ENCODE peak calls at places on chromosomes 12 and 14, in nine cellular contexts. One of them, this sample, is unnamed.

GRCh38 chr14:32627545-32628298 is 298.6 kb downstream of the AKAP6 start:
- DNase-seq in COLO829: no peak
- DNase-seq in breast epithelium: no peak
- DNase-seq in PC-9: no peak
- DNase-seq in endodermal cell: no peak
- DNase-seq in WTC11: no peak
- DNase-seq in NCI-H1694 treated with DMSO at 0.1 percent for 48 hours: no peak
- DNase-seq in stimulated activated naive CD8-positive, alpha-beta T cell treated with anti-CD3 and anti-CD28 coated beads, Interleukin-15, amount 100 ng/mL, for 72 hours: no peak
- DNase-seq in stimulated activated CD8-positive, alpha-beta memory T cell treated with anti-CD3 and anti-CD28 coated beads, Interleukin-7, amount 100 ng/mL, for 24 hours: no peak
- DNase-seq in this sample: no peak

GRCh38 chr14:23910081-23910875 is 43.3 kb upstream of the DHRS4 start:
- DNase-seq in endodermal cell: peak
- DNase-seq in breast epithelium: no peak
- DNase-seq in stimulated activated naive CD8-positive, alpha-beta T cell treated with anti-CD3 and anti-CD28 coated beads, Interleukin-15, amount 100 ng/mL, for 72 hours: no peak
- DNase-seq in WTC11: peak
- DNase-seq in stimulated activated CD8-positive, alpha-beta memory T cell treated with anti-CD3 and anti-CD28 coated beads, Interleukin-7, amount 100 ng/mL, for 24 hours: no peak
- DNase-seq in NCI-H1694 treated with DMSO at 0.1 percent for 48 hours: peak
- DNase-seq in PC-9: no peak
- DNase-seq in COLO829: peak
- DNase-seq in this sample: no peak

GRCh38 chr14:95062220-95062619 is 95.1 kb downstream of the DICER1 start:
- DNase-seq in endodermal cell: no peak
- DNase-seq in PC-9: no peak
- DNase-seq in COLO829: no peak
- DNase-seq in WTC11: no peak
- DNase-seq in NCI-H1694 treated with DMSO at 0.1 percent for 48 hours: no peak
- DNase-seq in stimulated activated CD8-positive, alpha-beta memory T cell treated with anti-CD3 and anti-CD28 coated beads, Interleukin-7, amount 100 ng/mL, for 24 hours: no peak
- DNase-seq in breast epithelium: no peak
- DNase-seq in stimulated activated naive CD8-positive, alpha-beta T cell treated with anti-CD3 and anti-CD28 coated beads, Interleukin-15, amount 100 ng/mL, for 72 hours: no peak
- DNase-seq in this sample: no peak

GRCh38 chr12:69404851-69405365 is 45.4 kb downstream of the YEATS4 start:
- DNase-seq in PC-9: no peak
- DNase-seq in breast epithelium: no peak
- DNase-seq in endodermal cell: no peak
- DNase-seq in WTC11: no peak
- DNase-seq in NCI-H1694 treated with DMSO at 0.1 percent for 48 hours: no peak
- DNase-seq in COLO829: no peak
- DNase-seq in stimulated activated naive CD8-positive, alpha-beta T cell treated with anti-CD3 and anti-CD28 coated beads, Interleukin-15, amount 100 ng/mL, for 72 hours: no peak
- DNase-seq in stimulated activated CD8-positive, alpha-beta memory T cell treated with anti-CD3 and anti-CD28 coated beads, Interleukin-7, amount 100 ng/mL, for 24 hours: no peak
- DNase-seq in this sample: no peak

GRCh38 chr14:102590667-102591099 is 1.8 kb upstream of the RCOR1 start:
- DNase-seq in WTC11: peak
- DNase-seq in NCI-H1694 treated with DMSO at 0.1 percent for 48 hours: no peak
- DNase-seq in breast epithelium: no peak
- DNase-seq in PC-9: peak
- DNase-seq in stimulated activated naive CD8-positive, alpha-beta T cell treated with anti-CD3 and anti-CD28 coated beads, Interleukin-15, amount 100 ng/mL, for 72 hours: no peak
- DNase-seq in endodermal cell: peak
- DNase-seq in COLO829: no peak
- DNase-seq in stimulated activated CD8-positive, alpha-beta memory T cell treated with anti-CD3 and anti-CD28 coated beads, Interleukin-7, amount 100 ng/mL, for 24 hours: no peak
- DNase-seq in this sample: no peak

GRCh38 chr14:39266589-39266870 is 32.8 kb downstream of the MIA2 start:
- DNase-seq in PC-9: no peak
- DNase-seq in WTC11: no peak
- DNase-seq in COLO829: no peak
- DNase-seq in breast epithelium: peak
- DNase-seq in stimulated activated CD8-positive, alpha-beta memory T cell treated with anti-CD3 and anti-CD28 coated beads, Interleukin-7, amount 100 ng/mL, for 24 hours: peak
- DNase-seq in NCI-H1694 treated with DMSO at 0.1 percent for 48 hours: no peak
- DNase-seq in stimulated activated naive CD8-positive, alpha-beta T cell treated with anti-CD3 and anti-CD28 coated beads, Interleukin-15, amount 100 ng/mL, for 72 hours: no peak
- DNase-seq in endodermal cell: no peak
- DNase-seq in this sample: no peak

GRCh38 chr12:17358850-17359249 is 731.1 kb downstream of the RERGL start:
- DNase-seq in breast epithelium: no peak
- DNase-seq in NCI-H1694 treated with DMSO at 0.1 percent for 48 hours: no peak
- DNase-seq in endodermal cell: no peak
- DNase-seq in PC-9: no peak
- DNase-seq in WTC11: no peak
- DNase-seq in COLO829: no peak
- DNase-seq in stimulated activated CD8-positive, alpha-beta memory T cell treated with anti-CD3 and anti-CD28 coated beads, Interleukin-7, amount 100 ng/mL, for 24 hours: no peak
- DNase-seq in stimulated activated naive CD8-positive, alpha-beta T cell treated with anti-CD3 and anti-CD28 coated beads, Interleukin-15, amount 100 ng/mL, for 72 hours: no peak
- DNase-seq in this sample: no peak

GRCh38 chr14:103186894-103187586 is 63.8 kb downstream of the TNFAIP2 start:
- DNase-seq in WTC11: peak
- DNase-seq in NCI-H1694 treated with DMSO at 0.1 percent for 48 hours: no peak
- DNase-seq in PC-9: no peak
- DNase-seq in COLO829: no peak
- DNase-seq in stimulated activated CD8-positive, alpha-beta memory T cell treated with anti-CD3 and anti-CD28 coated beads, Interleukin-7, amount 100 ng/mL, for 24 hours: no peak
- DNase-seq in endodermal cell: peak
- DNase-seq in breast epithelium: no peak
- DNase-seq in stimulated activated naive CD8-positive, alpha-beta T cell treated with anti-CD3 and anti-CD28 coated beads, Interleukin-15, amount 100 ng/mL, for 72 hours: no peak
- DNase-seq in this sample: no peak

GRCh38 chr12:59088673-59089072 is 168.4 kb upstream of the LRIG3 start:
- DNase-seq in stimulated activated CD8-positive, alpha-beta memory T cell treated with anti-CD3 and anti-CD28 coated beads, Interleukin-7, amount 100 ng/mL, for 24 hours: no peak
- DNase-seq in COLO829: peak
- DNase-seq in endodermal cell: peak
- DNase-seq in NCI-H1694 treated with DMSO at 0.1 percent for 48 hours: no peak
- DNase-seq in PC-9: no peak
- DNase-seq in WTC11: no peak
- DNase-seq in breast epithelium: no peak
- DNase-seq in stimulated activated naive CD8-positive, alpha-beta T cell treated with anti-CD3 and anti-CD28 coated beads, Interleukin-15, amount 100 ng/mL, for 72 hours: no peak
- DNase-seq in this sample: no peak

GRCh38 chr12:100993916-100994315 is 199.3 kb downstream of the ANO4 start:
- DNase-seq in COLO829: no peak
- DNase-seq in endodermal cell: no peak
- DNase-seq in stimulated activated CD8-positive, alpha-beta memory T cell treated with anti-CD3 and anti-CD28 coated beads, Interleukin-7, amount 100 ng/mL, for 24 hours: no peak
- DNase-seq in WTC11: no peak
- DNase-seq in stimulated activated naive CD8-positive, alpha-beta T cell treated with anti-CD3 and anti-CD28 coated beads, Interleukin-15, amount 100 ng/mL, for 72 hours: no peak
- DNase-seq in PC-9: no peak
- DNase-seq in breast epithelium: no peak
- DNase-seq in NCI-H1694 treated with DMSO at 0.1 percent for 48 hours: no peak
- DNase-seq in this sample: no peak

GRCh38 chr12:6434205-6435180 is 10.3 kb upstream of the CD27 start:
- DNase-seq in stimulated activated CD8-positive, alpha-beta memory T cell treated with anti-CD3 and anti-CD28 coated beads, Interleukin-7, amount 100 ng/mL, for 24 hours: no peak
- DNase-seq in breast epithelium: no peak
- DNase-seq in PC-9: no peak
- DNase-seq in WTC11: no peak
- DNase-seq in NCI-H1694 treated with DMSO at 0.1 percent for 48 hours: no peak
- DNase-seq in stimulated activated naive CD8-positive, alpha-beta T cell treated with anti-CD3 and anti-CD28 coated beads, Interleukin-15, amount 100 ng/mL, for 72 hours: peak
- DNase-seq in COLO829: no peak
- DNase-seq in endodermal cell: peak
- DNase-seq in this sample: no peak

GRCh38 chr12:11840350-11840749 is 190.9 kb downstream of the ETV6 start:
- DNase-seq in PC-9: no peak
- DNase-seq in breast epithelium: no peak
- DNase-seq in NCI-H1694 treated with DMSO at 0.1 percent for 48 hours: no peak
- DNase-seq in endodermal cell: peak
- DNase-seq in stimulated activated naive CD8-positive, alpha-beta T cell treated with anti-CD3 and anti-CD28 coated beads, Interleukin-15, amount 100 ng/mL, for 72 hours: no peak
- DNase-seq in stimulated activated CD8-positive, alpha-beta memory T cell treated with anti-CD3 and anti-CD28 coated beads, Interleukin-7, amount 100 ng/mL, for 24 hours: no peak
- DNase-seq in WTC11: no peak
- DNase-seq in COLO829: no peak
- DNase-seq in this sample: no peak

GRCh38 chr14:50523271-50524041 is 8.9 kb downstream of the MAP4K5 start:
- DNase-seq in breast epithelium: no peak
- DNase-seq in stimulated activated CD8-positive, alpha-beta memory T cell treated with anti-CD3 and anti-CD28 coated beads, Interleukin-7, amount 100 ng/mL, for 24 hours: no peak
- DNase-seq in endodermal cell: no peak
- DNase-seq in stimulated activated naive CD8-positive, alpha-beta T cell treated with anti-CD3 and anti-CD28 coated beads, Interleukin-15, amount 100 ng/mL, for 72 hours: no peak
- DNase-seq in COLO829: no peak
- DNase-seq in NCI-H1694 treated with DMSO at 0.1 percent for 48 hours: no peak
- DNase-seq in PC-9: no peak
- DNase-seq in WTC11: no peak
- DNase-seq in this sample: no peak

GRCh38 chr12:75781532-75782046 is 250.0 kb downstream of the PHLDA1 start:
- DNase-seq in NCI-H1694 treated with DMSO at 0.1 percent for 48 hours: no peak
- DNase-seq in PC-9: peak
- DNase-seq in stimulated activated naive CD8-positive, alpha-beta T cell treated with anti-CD3 and anti-CD28 coated beads, Interleukin-15, amount 100 ng/mL, for 72 hours: no peak
- DNase-seq in WTC11: no peak
- DNase-seq in breast epithelium: no peak
- DNase-seq in stimulated activated CD8-positive, alpha-beta memory T cell treated with anti-CD3 and anti-CD28 coated beads, Interleukin-7, amount 100 ng/mL, for 24 hours: no peak
- DNase-seq in COLO829: peak
- DNase-seq in endodermal cell: no peak
- DNase-seq in this sample: no peak

GRCh38 chr14:54549862-54550261 is 17.1 kb upstream of the SAMD4A start:
- DNase-seq in stimulated activated CD8-positive, alpha-beta memory T cell treated with anti-CD3 and anti-CD28 coated beads, Interleukin-7, amount 100 ng/mL, for 24 hours: no peak
- DNase-seq in endodermal cell: no peak
- DNase-seq in PC-9: no peak
- DNase-seq in stimulated activated naive CD8-positive, alpha-beta T cell treated with anti-CD3 and anti-CD28 coated beads, Interleukin-15, amount 100 ng/mL, for 72 hours: no peak
- DNase-seq in WTC11: no peak
- DNase-seq in COLO829: no peak
- DNase-seq in breast epithelium: no peak
- DNase-seq in NCI-H1694 treated with DMSO at 0.1 percent for 48 hours: no peak
- DNase-seq in this sample: no peak

GRCh38 chr12:65881965-65882413 is 57.7 kb downstream of the HMGA2 start:
- DNase-seq in breast epithelium: peak
- DNase-seq in endodermal cell: peak
- DNase-seq in NCI-H1694 treated with DMSO at 0.1 percent for 48 hours: no peak
- DNase-seq in WTC11: peak
- DNase-seq in stimulated activated naive CD8-positive, alpha-beta T cell treated with anti-CD3 and anti-CD28 coated beads, Interleukin-15, amount 100 ng/mL, for 72 hours: no peak
- DNase-seq in stimulated activated CD8-positive, alpha-beta memory T cell treated with anti-CD3 and anti-CD28 coated beads, Interleukin-7, amount 100 ng/mL, for 24 hours: no peak
- DNase-seq in COLO829: no peak
- DNase-seq in PC-9: no peak
- DNase-seq in this sample: peak

GRCh38 chr14:52021971-52022600 is 32.7 kb downstream of the RTRAF start:
- DNase-seq in PC-9: no peak
- DNase-seq in stimulated activated naive CD8-positive, alpha-beta T cell treated with anti-CD3 and anti-CD28 coated beads, Interleukin-15, amount 100 ng/mL, for 72 hours: peak
- DNase-seq in NCI-H1694 treated with DMSO at 0.1 percent for 48 hours: no peak
- DNase-seq in endodermal cell: no peak
- DNase-seq in WTC11: no peak
- DNase-seq in COLO829: no peak
- DNase-seq in stimulated activated CD8-positive, alpha-beta memory T cell treated with anti-CD3 and anti-CD28 coated beads, Interleukin-7, amount 100 ng/mL, for 24 hours: no peak
- DNase-seq in breast epithelium: no peak
- DNase-seq in this sample: no peak

GRCh38 chr14:55914771-55915170 is 203.4 kb upstream of the PELI2 start:
- DNase-seq in stimulated activated naive CD8-positive, alpha-beta T cell treated with anti-CD3 and anti-CD28 coated beads, Interleukin-15, amount 100 ng/mL, for 72 hours: no peak
- DNase-seq in WTC11: no peak
- DNase-seq in COLO829: no peak
- DNase-seq in stimulated activated CD8-positive, alpha-beta memory T cell treated with anti-CD3 and anti-CD28 coated beads, Interleukin-7, amount 100 ng/mL, for 24 hours: no peak
- DNase-seq in NCI-H1694 treated with DMSO at 0.1 percent for 48 hours: no peak
- DNase-seq in PC-9: no peak
- DNase-seq in breast epithelium: no peak
- DNase-seq in endodermal cell: no peak
- DNase-seq in this sample: no peak

GRCh38 chr12:45988259-45988658 is 2.1 kb downstream of the SCAF11 start:
- DNase-seq in COLO829: no peak
- DNase-seq in endodermal cell: no peak
- DNase-seq in stimulated activated CD8-positive, alpha-beta memory T cell treated with anti-CD3 and anti-CD28 coated beads, Interleukin-7, amount 100 ng/mL, for 24 hours: no peak
- DNase-seq in WTC11: no peak
- DNase-seq in PC-9: no peak
- DNase-seq in breast epithelium: no peak
- DNase-seq in stimulated activated naive CD8-positive, alpha-beta T cell treated with anti-CD3 and anti-CD28 coated beads, Interleukin-15, amount 100 ng/mL, for 72 hours: no peak
- DNase-seq in NCI-H1694 treated with DMSO at 0.1 percent for 48 hours: no peak
- DNase-seq in this sample: no peak

GRCh38 chr14:52080171-52080800 is 11.4 kb upstream of the NID2 start:
- DNase-seq in stimulated activated naive CD8-positive, alpha-beta T cell treated with anti-CD3 and anti-CD28 coated beads, Interleukin-15, amount 100 ng/mL, for 72 hours: no peak
- DNase-seq in PC-9: peak
- DNase-seq in NCI-H1694 treated with DMSO at 0.1 percent for 48 hours: no peak
- DNase-seq in COLO829: no peak
- DNase-seq in stimulated activated CD8-positive, alpha-beta memory T cell treated with anti-CD3 and anti-CD28 coated beads, Interleukin-7, amount 100 ng/mL, for 24 hours: no peak
- DNase-seq in endodermal cell: no peak
- DNase-seq in breast epithelium: no peak
- DNase-seq in WTC11: no peak
- DNase-seq in this sample: no peak

GRCh38 chr12:12505544-12506501 is 56.8 kb downstream of the DUSP16 start:
- DNase-seq in endodermal cell: no peak
- DNase-seq in breast epithelium: no peak
- DNase-seq in WTC11: no peak
- DNase-seq in NCI-H1694 treated with DMSO at 0.1 percent for 48 hours: no peak
- DNase-seq in stimulated activated CD8-positive, alpha-beta memory T cell treated with anti-CD3 and anti-CD28 coated beads, Interleukin-7, amount 100 ng/mL, for 24 hours: no peak
- DNase-seq in COLO829: peak
- DNase-seq in PC-9: no peak
- DNase-seq in stimulated activated naive CD8-positive, alpha-beta T cell treated with anti-CD3 and anti-CD28 coated beads, Interleukin-15, amount 100 ng/mL, for 72 hours: peak
- DNase-seq in this sample: no peak

GRCh38 chr14:49505026-49505766 is 81.0 kb downstream of the RPS29 start:
- DNase-seq in NCI-H1694 treated with DMSO at 0.1 percent for 48 hours: no peak
- DNase-seq in WTC11: no peak
- DNase-seq in PC-9: peak
- DNase-seq in endodermal cell: no peak
- DNase-seq in stimulated activated naive CD8-positive, alpha-beta T cell treated with anti-CD3 and anti-CD28 coated beads, Interleukin-15, amount 100 ng/mL, for 72 hours: no peak
- DNase-seq in breast epithelium: no peak
- DNase-seq in COLO829: no peak
- DNase-seq in stimulated activated CD8-positive, alpha-beta memory T cell treated with anti-CD3 and anti-CD28 coated beads, Interleukin-7, amount 100 ng/mL, for 24 hours: no peak
- DNase-seq in this sample: no peak

GRCh38 chr12:2344892-2345291 is 292.1 kb downstream of the CACNA1C start:
- DNase-seq in COLO829: no peak
- DNase-seq in WTC11: no peak
- DNase-seq in PC-9: no peak
- DNase-seq in stimulated activated CD8-positive, alpha-beta memory T cell treated with anti-CD3 and anti-CD28 coated beads, Interleukin-7, amount 100 ng/mL, for 24 hours: no peak
- DNase-seq in NCI-H1694 treated with DMSO at 0.1 percent for 48 hours: no peak
- DNase-seq in stimulated activated naive CD8-positive, alpha-beta T cell treated with anti-CD3 and anti-CD28 coated beads, Interleukin-15, amount 100 ng/mL, for 72 hours: no peak
- DNase-seq in endodermal cell: peak
- DNase-seq in breast epithelium: no peak
- DNase-seq in this sample: no peak

GRCh38 chr14:86790408-86791364 is 1202.3 kb downstream of the GALC start:
- DNase-seq in endodermal cell: peak
- DNase-seq in stimulated activated CD8-positive, alpha-beta memory T cell treated with anti-CD3 and anti-CD28 coated beads, Interleukin-7, amount 100 ng/mL, for 24 hours: no peak
- DNase-seq in WTC11: no peak
- DNase-seq in stimulated activated naive CD8-positive, alpha-beta T cell treated with anti-CD3 and anti-CD28 coated beads, Interleukin-15, amount 100 ng/mL, for 72 hours: no peak
- DNase-seq in breast epithelium: no peak
- DNase-seq in PC-9: no peak
- DNase-seq in NCI-H1694 treated with DMSO at 0.1 percent for 48 hours: no peak
- DNase-seq in COLO829: no peak
- DNase-seq in this sample: no peak

GRCh38 chr12:90000721-90001120 is 292.1 kb upstream of the ATP2B1 start:
- DNase-seq in endodermal cell: no peak
- DNase-seq in stimulated activated CD8-positive, alpha-beta memory T cell treated with anti-CD3 and anti-CD28 coated beads, Interleukin-7, amount 100 ng/mL, for 24 hours: no peak
- DNase-seq in COLO829: no peak
- DNase-seq in WTC11: no peak
- DNase-seq in PC-9: no peak
- DNase-seq in stimulated activated naive CD8-positive, alpha-beta T cell treated with anti-CD3 and anti-CD28 coated beads, Interleukin-15, amount 100 ng/mL, for 72 hours: no peak
- DNase-seq in NCI-H1694 treated with DMSO at 0.1 percent for 48 hours: no peak
- DNase-seq in breast epithelium: no peak
- DNase-seq in this sample: no peak

GRCh38 chr12:27575780-27576154 is 51.8 kb downstream of the PPFIBP1 start:
- DNase-seq in endodermal cell: no peak
- DNase-seq in stimulated activated CD8-positive, alpha-beta memory T cell treated with anti-CD3 and anti-CD28 coated beads, Interleukin-7, amount 100 ng/mL, for 24 hours: no peak
- DNase-seq in breast epithelium: no peak
- DNase-seq in NCI-H1694 treated with DMSO at 0.1 percent for 48 hours: no peak
- DNase-seq in COLO829: peak
- DNase-seq in PC-9: no peak
- DNase-seq in WTC11: no peak
- DNase-seq in stimulated activated naive CD8-positive, alpha-beta T cell treated with anti-CD3 and anti-CD28 coated beads, Interleukin-15, amount 100 ng/mL, for 72 hours: no peak
- DNase-seq in this sample: no peak

GRCh38 chr14:101821528-101821927 is 60.0 kb downstream of the PPP2R5C start:
- DNase-seq in PC-9: no peak
- DNase-seq in stimulated activated CD8-positive, alpha-beta memory T cell treated with anti-CD3 and anti-CD28 coated beads, Interleukin-7, amount 100 ng/mL, for 24 hours: no peak
- DNase-seq in WTC11: no peak
- DNase-seq in stimulated activated naive CD8-positive, alpha-beta T cell treated with anti-CD3 and anti-CD28 coated beads, Interleukin-15, amount 100 ng/mL, for 72 hours: peak
- DNase-seq in NCI-H1694 treated with DMSO at 0.1 percent for 48 hours: no peak
- DNase-seq in endodermal cell: no peak
- DNase-seq in COLO829: no peak
- DNase-seq in breast epithelium: no peak
- DNase-seq in this sample: no peak

GRCh38 chr12:59030415-59030814 is 110.1 kb upstream of the LRIG3 start:
- DNase-seq in breast epithelium: no peak
- DNase-seq in COLO829: no peak
- DNase-seq in NCI-H1694 treated with DMSO at 0.1 percent for 48 hours: no peak
- DNase-seq in PC-9: peak
- DNase-seq in endodermal cell: no peak
- DNase-seq in stimulated activated naive CD8-positive, alpha-beta T cell treated with anti-CD3 and anti-CD28 coated beads, Interleukin-15, amount 100 ng/mL, for 72 hours: no peak
- DNase-seq in WTC11: no peak
- DNase-seq in stimulated activated CD8-positive, alpha-beta memory T cell treated with anti-CD3 and anti-CD28 coated beads, Interleukin-7, amount 100 ng/mL, for 24 hours: no peak
- DNase-seq in this sample: no peak

GRCh38 chr12:56256326-56256960 is 1.7 kb downstream of the ANKRD52 start:
- DNase-seq in COLO829: no peak
- DNase-seq in endodermal cell: peak
- DNase-seq in NCI-H1694 treated with DMSO at 0.1 percent for 48 hours: no peak
- DNase-seq in stimulated activated naive CD8-positive, alpha-beta T cell treated with anti-CD3 and anti-CD28 coated beads, Interleukin-15, amount 100 ng/mL, for 72 hours: no peak
- DNase-seq in WTC11: peak
- DNase-seq in breast epithelium: no peak
- DNase-seq in stimulated activated CD8-positive, alpha-beta memory T cell treated with anti-CD3 and anti-CD28 coated beads, Interleukin-7, amount 100 ng/mL, for 24 hours: no peak
- DNase-seq in PC-9: no peak
- DNase-seq in this sample: no peak

GRCh38 chr14:75647650-75648049 is 13.0 kb downstream of the ERG28 start:
- DNase-seq in WTC11: no peak
- DNase-seq in PC-9: no peak
- DNase-seq in stimulated activated naive CD8-positive, alpha-beta T cell treated with anti-CD3 and anti-CD28 coated beads, Interleukin-15, amount 100 ng/mL, for 72 hours: no peak
- DNase-seq in stimulated activated CD8-positive, alpha-beta memory T cell treated with anti-CD3 and anti-CD28 coated beads, Interleukin-7, amount 100 ng/mL, for 24 hours: no peak
- DNase-seq in NCI-H1694 treated with DMSO at 0.1 percent for 48 hours: no peak
- DNase-seq in COLO829: no peak
- DNase-seq in breast epithelium: no peak
- DNase-seq in endodermal cell: no peak
- DNase-seq in this sample: no peak